ENCODE peak calls at places on chromosomes 12 and 14, in five cellular contexts. C is Karpas-422, X is DND-41, L is tibial artery, E is A549. Z is an unnamed sample. For H3K4me1, the result is how much of the 10 kb centered on the place peaks cover.

GRCh38 chr14:59695198-59695597 is 118.6 kb upstream of the CCDC175 start:
- DNase-seq in X (no peak), E (no peak), C (no peak), L (peak), Z (no peak)

GRCh38 chr14:55117816-55118441 is 11.1 kb upstream of the LGALS3 start:
- DNase-seq in E (no peak), L (no peak), C (no peak), X (peak), Z (no peak)

GRCh38 chr14:100438271-100438670 is 115.1 kb downstream of the SLC25A47 start:
- DNase-seq in C (no peak), E (no peak), L (no peak), X (no peak), Z (no peak)

GRCh38 chr12:57175428-57176138 is 28.2 kb upstream of the LRP1-AS start:
- DNase-seq in X (no peak), C (peak), E (peak), L (peak), Z (peak)

GRCh38 chr12:78534311-78534710 is 330.3 kb upstream of the SYT1 start:
- DNase-seq in L (no peak), C (no peak), E (no peak), X (no peak), Z (no peak)

GRCh38 chr12:98084950-98085349 is 430.4 kb upstream of the TMPO start:
- DNase-seq in E (no peak), C (no peak), L (no peak), X (no peak), Z (no peak)

GRCh38 chr14:100538566-100539318 is 48.5 kb downstream of the BEGAIN start:
- DNase-seq in E (no peak), L (peak), X (no peak), C (no peak), Z (no peak)

GRCh38 chr12:109357032-109357431 is 9.3 kb downstream of the MYO1H start:
- DNase-seq in E (no peak), C (no peak), X (no peak), L (no peak), Z (no peak)

GRCh38 chr12:79000501-79000900 is 135.9 kb downstream of the SYT1 start:
- DNase-seq in L (no peak), E (no peak), X (no peak), C (no peak), Z (no peak)

GRCh38 chr14:99682809-99683618 is 1.1 kb upstream of the CYP46A1 start:
- DNase-seq in C (peak), L (peak), X (peak), E (peak), Z (peak)

GRCh38 chr12:100897240-100897639 is 102.7 kb downstream of the ANO4 start:
- DNase-seq in E (no peak), X (no peak), C (no peak), L (no peak), Z (no peak)

GRCh38 chr12:67590122-67590795 is 58.3 kb upstream of the DYRK2 start:
- DNase-seq in C (no peak), X (peak), E (no peak), L (no peak), Z (no peak)

GRCh38 chr12:43676183-43676813 is 82.3 kb downstream of the PUS7L start:
- DNase-seq in X (peak), L (no peak), C (peak), E (peak), Z (no peak)

GRCh38 chr12:15783288-15783687 is 5.9 kb downstream of the EPS8 start:
- DNase-seq in E (no peak), L (no peak), C (no peak), X (no peak), Z (no peak)
- H3K27ac ChIP-seq in E (no peak), L (no peak), C (no peak), X (no peak), Z (no peak)

DNA sequence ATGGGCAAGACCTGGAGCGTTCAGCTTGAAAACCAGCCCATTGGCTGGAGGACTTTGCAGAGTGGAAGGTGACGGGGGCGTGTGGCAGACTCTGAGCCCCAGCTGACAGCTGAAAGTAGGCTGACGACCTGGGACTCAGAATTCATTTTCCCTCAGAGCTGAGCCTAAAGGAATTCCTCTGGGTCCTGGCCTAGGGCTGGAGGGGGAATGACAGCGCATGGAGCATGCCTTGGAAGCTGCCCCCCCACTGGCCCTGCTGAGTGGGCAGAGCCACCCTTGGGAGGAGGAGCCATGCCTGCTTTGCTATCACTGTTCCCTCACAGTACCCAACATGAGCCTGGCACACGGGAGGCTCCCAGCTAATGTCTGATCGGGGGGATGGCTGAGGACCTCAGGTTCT is 25.4 kb upstream of the SMOC1 start:
- DNase-seq in X (no peak), L (no peak), C (no peak), E (no peak), Z (no peak)
- H3K4me1 ChIP-seq in X (under half), L (under half), C (under half), E (under half), Z (under half)

GRCh38 chr12:54276368-54276767 is 3.6 kb downstream of the CBX5 start:
- DNase-seq in L (no peak), X (no peak), E (no peak), C (no peak), Z (no peak)
- H3K27ac ChIP-seq in L (no peak), X (no peak), E (no peak), C (no peak), Z (no peak)

GRCh38 chr14:69674546-69675245 is 63.3 kb downstream of the SUSD6 start:
- DNase-seq in E (no peak), L (no peak), C (peak), X (no peak), Z (no peak)

GRCh38 chr14:69673099-69673498 is 61.7 kb downstream of the SUSD6 start:
- DNase-seq in C (peak), X (no peak), L (no peak), E (no peak), Z (no peak)

GRCh38 chr14:69673578-69674305 is 62.3 kb downstream of the SUSD6 start:
- DNase-seq in L (no peak), C (peak), E (no peak), X (no peak), Z (no peak)

GRCh38 chr14:69675246-69675583 is 63.8 kb downstream of the SUSD6 start:
- DNase-seq in E (no peak), L (no peak), C (no peak), X (no peak), Z (no peak)

GRCh38 chr14:69675877-69676416 is 64.6 kb downstream of the SUSD6 start:
- DNase-seq in X (no peak), E (no peak), L (no peak), C (no peak), Z (no peak)
- H3K4me1 ChIP-seq in X (under half), E (under half), L (under half), C (half or more), Z (under half)

GRCh38 chr12:93174473-93174872 is 203.3 kb upstream of the NUDT4 start:
- DNase-seq in E (no peak), X (no peak), C (no peak), L (no peak), Z (no peak)

GRCh38 chr12:93177208-93178153 is 200.2 kb upstream of the NUDT4 start:
- DNase-seq in C (no peak), E (no peak), X (no peak), L (no peak), Z (no peak)

GRCh38 chr12:93176610-93177126 is 201.1 kb upstream of the NUDT4 start:
- DNase-seq in E (no peak), C (no peak), L (no peak), X (no peak), Z (no peak)

GRCh38 chr12:93174048-93174447 is 203.7 kb upstream of the NUDT4 start:
- DNase-seq in X (no peak), L (no peak), C (no peak), E (no peak), Z (no peak)

GRCh38 chr12:93176166-93176565 is 201.6 kb upstream of the NUDT4 start:
- DNase-seq in L (no peak), C (no peak), E (no peak), X (no peak), Z (no peak)
- H3K27ac ChIP-seq in L (peak), C (no peak), E (no peak), X (no peak), Z (peak)

DNA sequence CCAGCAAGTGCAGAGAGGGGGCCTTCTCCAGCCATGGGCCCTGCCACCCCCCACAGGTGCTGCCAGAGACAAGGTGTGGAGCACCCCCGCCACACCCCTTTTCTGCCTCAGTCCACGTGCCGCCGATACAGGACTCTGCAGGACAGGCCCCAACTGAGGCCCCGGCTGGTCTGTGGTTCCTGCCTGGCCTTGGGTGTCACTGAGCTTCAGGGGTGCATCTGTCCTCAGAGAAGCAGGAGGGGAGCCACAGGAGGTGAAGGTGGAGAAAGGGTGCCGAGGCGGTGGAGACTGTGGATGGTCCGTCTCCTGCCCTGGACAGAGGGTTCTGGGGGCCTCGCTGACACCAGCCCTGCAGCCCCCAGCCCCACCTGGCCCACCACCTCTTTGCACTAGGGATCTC is 63.1 kb downstream of the KIF26A start:
- DNase-seq in L (no peak), X (no peak), C (no peak), E (no peak), Z (no peak)
- H3K4me1 ChIP-seq in L (under half), X (under half), C (under half), E (under half), Z (under half)

DNA sequence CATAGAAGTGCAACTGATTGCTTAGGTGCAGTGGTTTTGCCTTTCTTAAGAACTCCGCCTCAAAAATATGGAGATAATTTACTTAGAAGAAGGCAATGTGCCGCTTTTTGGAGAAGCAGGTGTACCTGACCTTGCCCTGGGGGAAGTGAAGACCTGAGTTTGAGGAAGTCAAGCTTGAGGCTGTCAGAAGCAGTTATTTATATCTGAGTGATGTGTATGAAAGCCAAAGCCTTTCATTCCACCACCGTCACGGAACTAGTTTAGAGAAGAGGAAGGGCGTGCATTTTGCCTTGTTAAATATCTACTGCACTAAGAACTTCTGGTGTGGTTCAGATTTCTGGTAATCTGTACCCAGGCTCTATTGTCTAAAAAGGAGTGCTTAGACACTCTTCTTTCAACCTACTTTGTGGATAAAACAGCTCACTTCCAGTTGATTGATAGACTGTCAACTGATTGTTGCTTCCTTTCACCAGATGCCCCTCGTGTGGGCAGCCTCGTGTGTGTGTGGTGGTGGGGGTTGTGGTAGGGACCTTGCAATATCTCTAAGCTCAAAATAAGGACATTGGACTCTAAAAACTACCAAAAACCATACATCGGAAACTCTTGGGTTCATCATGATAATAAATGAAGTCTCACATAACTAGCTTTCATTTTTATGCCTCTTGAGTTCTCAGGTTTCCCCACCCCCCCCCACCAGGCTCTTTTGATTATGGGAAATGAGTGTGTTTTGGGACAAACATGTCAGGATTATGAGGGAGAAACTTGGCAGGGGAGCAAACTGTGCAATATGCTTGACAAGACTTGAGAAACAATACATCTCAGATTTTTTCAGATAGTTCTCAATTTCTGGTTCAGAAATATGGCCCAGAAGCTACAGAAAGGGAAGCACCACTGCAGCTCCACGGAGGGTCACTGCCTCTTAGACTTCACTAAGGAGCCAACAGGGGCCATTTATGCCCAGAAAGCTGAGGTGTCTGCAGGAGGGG is 78.6 kb downstream of the ARF6 start:
- DNase-seq in X (no peak), E (no peak), C (peak), L (no peak), Z (no peak)
- H3K27ac ChIP-seq in X (no peak), E (peak), C (peak), L (peak), Z (peak)

GRCh38 chr12:123149088-123149827 is 1.6 kb downstream of the PITPNM2 start:
- DNase-seq in X (no peak), E (peak), C (no peak), L (no peak), Z (no peak)
- H3K4me1 ChIP-seq in X (under half), E (under half), C (under half), L (under half), Z (under half)